ENCODE peak calls at places on chromosomes 1 and 21, in seven cellular contexts. V is sigmoid colon, N is breast epithelium, G is adrenal gland, I is MM.1S, O is colonic mucosa, K is aorta. Y is an unnamed sample.

GRCh38 chr1:204075890-204076837 is 3.2 kb downstream of the SOX13 start:
- DNase-seq in V (no peak), N (no peak), G (no peak), I (no peak), O (no peak), K (no peak), Y (no peak)

GRCh38 chr1:221344693-221345092 is 397.2 kb downstream of the DUSP10 start:
- DNase-seq in V (no peak), N (no peak), G (no peak), I (no peak), O (no peak), K (no peak), Y (no peak)

GRCh38 chr1:150268342-150268705 is 492 bp downstream of the APH1A start:
- DNase-seq in V (peak; percentile 75), N (no peak), G (peak; percentile 82), I (peak; percentile 82), O (peak; percentile 54), K (no peak), Y (no peak)

GRCh38 chr1:169945171-169945570 is 51.5 kb upstream of the SCYL3 start:
- DNase-seq in V (peak; percentile 53), N (no peak), G (no peak), I (no peak), O (no peak), K (no peak), Y (no peak)

GRCh38 chr1:53579221-53580008 is 120.2 kb downstream of the DMRTB1 start:
- DNase-seq in V (peak; percentile 46), N (peak; percentile 17), G (no peak), I (no peak), O (no peak), K (peak; percentile 17), Y (no peak)

GRCh38 chr1:226674892-226675719 is 64.0 kb downstream of the ITPKB start:
- DNase-seq in V (peak; percentile 85), N (no peak), G (peak; percentile 66), I (no peak), O (peak; percentile 60), K (peak; percentile 83), Y (peak; percentile 98)

GRCh38 chr1:151523331-151523730 is 12.1 kb downstream of the CGN start:
- DNase-seq in V (peak; percentile 4), N (no peak), G (no peak), I (no peak), O (no peak), K (no peak), Y (no peak)

GRCh38 chr1:164695956-164696665 is 137.1 kb downstream of the PBX1 start:
- DNase-seq in V (no peak), N (no peak), G (no peak), I (no peak), O (no peak), K (no peak), Y (no peak)

GRCh38 chr1:16607433-16607851 is 5.9 kb downstream of the NBPF1 start:
- DNase-seq in V (peak; percentile 67), N (no peak), G (peak; percentile 23), I (no peak), O (peak; percentile 25), K (peak; percentile 34), Y (no peak)

GRCh38 chr1:95041491-95042165 is 31.1 kb downstream of the ALG14 start:
- DNase-seq in V (peak; percentile 86), N (no peak), G (peak; percentile 80), I (peak; percentile 7), O (peak; percentile 66), K (peak; percentile 56), Y (peak; percentile 28)

GRCh38 chr21:42114646-42115045 is 43.5 kb downstream of the UMODL1 start:
- DNase-seq in V (no peak), N (no peak), G (no peak), I (no peak), O (no peak), K (peak; percentile 29), Y (no peak)

GRCh38 chr1:11138952-11139351 is 39.3 kb upstream of the EXOSC10 start:
- DNase-seq in V (no peak), N (no peak), G (no peak), I (no peak), O (no peak), K (no peak), Y (no peak)

GRCh38 chr1:205451759-205452164 is 4.1 kb downstream of the BLACAT1 start:
- DNase-seq in V (no peak), N (no peak), G (no peak), I (no peak), O (no peak), K (no peak), Y (no peak)

GRCh38 chr1:178192686-178193085 is 98.8 kb downstream of the RASAL2 start:
- DNase-seq in V (no peak), N (no peak), G (peak; percentile 65), I (no peak), O (peak; percentile 52), K (peak; percentile 64), Y (no peak)

GRCh38 chr1:220327106-220327505 is 54.9 kb upstream of the RAB3GAP2 start:
- DNase-seq in V (no peak), N (no peak), G (no peak), I (no peak), O (no peak), K (no peak), Y (no peak)

GRCh38 chr1:28889357-28889756 is 25.0 kb upstream of the EPB41 start:
- DNase-seq in V (no peak), N (no peak), G (no peak), I (no peak), O (no peak), K (no peak), Y (no peak)

GRCh38 chr1:44608141-44608540 is 66.1 kb downstream of the TMEM53 start:
- DNase-seq in V (no peak), N (no peak), G (no peak), I (no peak), O (no peak), K (no peak), Y (no peak)

DNA sequence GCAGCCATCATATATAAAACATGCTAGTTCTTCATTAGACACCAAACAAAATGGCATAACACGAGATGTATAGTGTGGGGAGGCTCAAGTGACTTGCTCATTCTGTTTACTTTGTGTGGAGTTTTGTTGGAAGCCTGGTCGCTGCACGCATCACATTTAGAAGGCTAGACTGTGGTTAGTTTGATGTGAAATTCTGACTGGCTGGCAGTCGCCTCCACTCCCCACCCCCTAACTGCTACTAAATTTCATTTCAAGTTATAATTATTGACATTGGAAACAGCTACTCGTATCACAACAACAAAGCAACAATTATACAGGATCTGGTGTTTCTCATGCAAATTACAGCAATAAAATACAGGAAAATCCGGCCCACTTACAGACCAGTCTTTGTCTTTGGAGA is 356.1 kb downstream of the LMO4 start:
- DNase-seq in V (no peak), N (no peak), G (no peak), I (no peak), O (no peak), K (no peak), Y (no peak)
- H3K4me3 ChIP-seq in V (peak overlapping the region; percentile 40), N (peak overlapping the region; percentile 42), G (peak overlapping the region; percentile 53), I (no peak overlapping the region), O (peak overlapping the region; percentile 28), K (peak overlapping the region; percentile 91), Y (no peak overlapping the region)

GRCh38 chr1:1602941-1603506 is 3.1 kb upstream of the FNDC10 start:
- DNase-seq in V (no peak), N (no peak), G (no peak), I (no peak), O (no peak), K (no peak), Y (no peak)
- H3K4me3 ChIP-seq in V (no peak overlapping the region), N (no peak overlapping the region), G (no peak overlapping the region), I (no peak overlapping the region), O (no peak overlapping the region), K (no peak overlapping the region), Y (no peak overlapping the region)

GRCh38 chr1:27873671-27874384 is 1.5 kb downstream of the THEMIS2 start:
- DNase-seq in V (peak; percentile 75), N (peak; percentile 17), G (peak; percentile 57), I (no peak), O (no peak), K (no peak), Y (no peak)
- H3K4me3 ChIP-seq in V (peak overlapping the region; percentile 55), N (peak overlapping the region; percentile 65), G (peak overlapping the region; percentile 71), I (no peak overlapping the region), O (peak overlapping the region; percentile 80), K (no peak overlapping the region), Y (no peak overlapping the region)

GRCh38 chr1:185670187-185670627 is 64.0 kb upstream of the HMCN1 start:
- DNase-seq in V (no peak), N (no peak), G (peak; percentile 37), I (peak; percentile 30), O (no peak), K (no peak), Y (peak; percentile 21)
- H3K4me3 ChIP-seq in V (no peak overlapping the region), N (no peak overlapping the region), G (no peak overlapping the region), I (no peak overlapping the region), O (no peak overlapping the region), K (no peak overlapping the region), Y (no peak overlapping the region)

GRCh38 chr1:61184714-61185106 is 102.3 kb downstream of the NFIA start:
- DNase-seq in V (no peak), N (no peak), G (no peak), I (no peak), O (no peak), K (no peak), Y (no peak)
- H3K4me3 ChIP-seq in V (peak overlapping the region; percentile 35), N (peak overlapping the region; percentile 40), G (peak overlapping the region; percentile 33), I (no peak overlapping the region), O (peak overlapping the region; percentile 26), K (peak overlapping the region; percentile 71), Y (no peak overlapping the region)

GRCh38 chr1:247211339-247211738 is 39.5 kb upstream of the ZNF124 start:
- DNase-seq in V (no peak), N (no peak), G (no peak), I (peak; percentile 11), O (peak; percentile 18), K (no peak), Y (no peak)

GRCh38 chr1:247210062-247210385 is 38.2 kb upstream of the ZNF124 start:
- DNase-seq in V (no peak), N (no peak), G (no peak), I (no peak), O (no peak), K (no peak), Y (no peak)

GRCh38 chr1:247209306-247209900 is 37.6 kb upstream of the ZNF124 start:
- DNase-seq in V (no peak), N (no peak), G (no peak), I (no peak), O (no peak), K (no peak), Y (no peak)

GRCh38 chr1:247212012-247212411 is 40.2 kb upstream of the ZNF124 start:
- DNase-seq in V (no peak), N (no peak), G (no peak), I (peak; percentile 99), O (no peak), K (no peak), Y (no peak)

GRCh38 chr1:247210386-247211117 is 38.7 kb upstream of the ZNF124 start:
- DNase-seq in V (peak; percentile 98), N (peak; percentile 98), G (peak; percentile 96), I (peak; percentile 100), O (peak; percentile 99), K (peak; percentile 99), Y (peak; percentile 88)
- H3K4me3 ChIP-seq in V (peak overlapping the region; percentile 83), N (peak overlapping the region; percentile 75), G (peak overlapping the region; percentile 69), I (peak overlapping the region; percentile 87), O (peak overlapping the region; percentile 88), K (peak overlapping the region; percentile 6), Y (peak overlapping the region; percentile 86)